ENCODE peak calls at places on chromosome 7, in four cellular contexts. I is H4; Q is fibroblast of villous mesenchyme; K is stimulated activated CD4-positive, alpha-beta T cell treated with anti-CD3 and anti-CD28 coated beads, TNF-alpha, amount 100 ng/mL, for 24 hours. L is an unnamed sample.

GRCh38 chr7:107661081-107661864 is 645 bp downstream of the SLC26A4 start:
- DNase-seq in I (no peak), Q (peak), K (no peak), L (no peak)

GRCh38 chr7:86972072-86972471 is 87.4 kb downstream of the ELAPOR2 start:
- DNase-seq in I (peak), Q (no peak), K (no peak), L (no peak)

GRCh38 chr7:35630573-35630972 is 64.4 kb downstream of the HERPUD2 start:
- DNase-seq in I (peak), Q (peak), K (no peak), L (peak)

GRCh38 chr7:36034020-36034419 is 119.0 kb upstream of the EEPD1 start:
- DNase-seq in I (peak), Q (no peak), K (no peak), L (no peak)

GRCh38 chr7:116569737-116570136 is 44.9 kb downstream of the CAV1 start:
- DNase-seq in I (no peak), Q (peak), K (no peak), L (no peak)

GRCh38 chr7:130302649-130303048 is 9.7 kb downstream of the CPA4 start:
- DNase-seq in I (no peak), Q (no peak), K (no peak), L (no peak)

GRCh38 chr7:105198223-105198622 is 184.2 kb downstream of the KMT2E start:
- DNase-seq in I (peak), Q (peak), K (no peak), L (no peak)

GRCh38 chr7:4196121-4196819 is 485.8 kb upstream of the FOXK1 start:
- DNase-seq in I (no peak), Q (no peak), K (no peak), L (no peak)

GRCh38 chr7:135994466-135995205 is 17.5 kb upstream of the MTPN start:
- DNase-seq in I (no peak), Q (no peak), K (no peak), L (no peak)

GRCh38 chr7:143256325-143256724 is 6.9 kb upstream of the GSTK1 start:
- DNase-seq in I (no peak), Q (no peak), K (no peak), L (no peak)

GRCh38 chr7:87003872-87004798 is 55.3 kb downstream of the ELAPOR2 start:
- DNase-seq in I (no peak), Q (no peak), K (no peak), L (peak)

GRCh38 chr7:88040694-88041093 is 106.6 kb downstream of the ADAM22 start:
- DNase-seq in I (peak), Q (no peak), K (no peak), L (no peak)

GRCh38 chr7:131976411-131976810 is 420.0 kb upstream of the PODXL start:
- DNase-seq in I (no peak), Q (no peak), K (no peak), L (no peak)

GRCh38 chr7:102152672-102153585 is 133.7 kb upstream of the SH2B2 start:
- DNase-seq in I (no peak), Q (peak), K (no peak), L (no peak)

GRCh38 chr7:66837007-66837406 is 84.0 kb upstream of the TMEM248 start:
- DNase-seq in I (peak), Q (peak), K (no peak), L (peak)

GRCh38 chr7:99559276-99559915 is 954 bp downstream of the ZNF655 start:
- DNase-seq in I (no peak), Q (peak), K (no peak), L (no peak)

GRCh38 chr7:158865462-158865922 is 9.1 kb downstream of the DYNC2I1 start:
- DNase-seq in I (peak), Q (peak), K (no peak), L (no peak)

GRCh38 chr7:50068850-50069551 is 24.0 kb downstream of the ZPBP start:
- DNase-seq in I (peak), Q (no peak), K (no peak), L (peak)

GRCh38 chr7:142088022-142088714 is 23.4 kb upstream of the MGAM2 start:
- DNase-seq in I (no peak), Q (no peak), K (no peak), L (no peak)

GRCh38 chr7:47946581-47947354 is 1.5 kb downstream of the PKD1L1 start:
- DNase-seq in I (no peak), Q (no peak), K (no peak), L (no peak)

GRCh38 chr7:27640914-27641570 is 21.6 kb downstream of the HIBADH start:
- DNase-seq in I (peak), Q (peak), K (no peak), L (peak)

GRCh38 chr7:155860840-155861479 is 48.7 kb upstream of the SHH start:
- DNase-seq in I (peak), Q (peak), K (no peak), L (no peak)

GRCh38 chr7:7695418-7695817 is 23.0 kb downstream of the RPA3 start:
- DNase-seq in I (no peak), Q (no peak), K (no peak), L (peak)

GRCh38 chr7:77199008-77199966 is at the start of gene FGL2:
- DNase-seq in I (no peak), Q (peak), K (peak), L (no peak)

GRCh38 chr7:74173074-74173473 is 1.1 kb upstream of the EIF4H start:
- DNase-seq in I (no peak), Q (no peak), K (no peak), L (no peak)

GRCh38 chr7:142811154-142811737 is 40.5 kb downstream of the PRSS2 start:
- DNase-seq in I (peak), Q (peak), K (no peak), L (peak)

GRCh38 chr7:37284805-37285211 is 163.9 kb downstream of the ELMO1 start:
- DNase-seq in I (peak), Q (peak), K (no peak), L (peak)

GRCh38 chr7:64876792-64877713 is 26.0 kb upstream of the ZNF273 start:
- DNase-seq in I (no peak), Q (peak), K (no peak), L (no peak)

GRCh38 chr7:26081627-26082026 is 70.4 kb upstream of the NFE2L3 start:
- DNase-seq in I (no peak), Q (no peak), K (no peak), L (no peak)